ENCODE peak calls at places on chromosome X, in six cellular contexts. S, D, L, X, J and K are unnamed samples.

GRCh38 chrX:129900054-129900453 is 5.9 kb upstream of the UTP14A start:
- DNase-seq in X (no peak), L (no peak), J (no peak), D (no peak), S (no peak), K (no peak)

GRCh38 chrX:150761176-150761818 is 68.1 kb downstream of the MTMR1 start:
- DNase-seq in X (no peak), J (no peak), L (peak), D (no peak), S (no peak), K (no peak)

GRCh38 chrX:20271730-20272129 is 5.0 kb upstream of the RPS6KA3 start:
- DNase-seq in S (no peak), L (no peak), D (no peak), J (no peak), X (no peak), K (no peak)

GRCh38 chrX:155966876-155967275 is 30.6 kb upstream of the IL9R start:
- DNase-seq in S (no peak), D (no peak), X (no peak), J (no peak), L (no peak), K (no peak)

GRCh38 chrX:51891821-51892551 is 1.4 kb upstream of the MAGED1 start:
- DNase-seq in J (peak), S (peak), L (peak), X (no peak), D (peak), K (no peak)

GRCh38 chrX:9759340-9759739 is 6.3 kb downstream of the GPR143 start:
- DNase-seq in L (no peak), X (no peak), S (no peak), J (no peak), D (no peak), K (no peak)

GRCh38 chrX:46244451-46244850 is 300.8 kb downstream of the ZNF674 start:
- DNase-seq in S (no peak), L (no peak), J (no peak), D (no peak), X (no peak), K (no peak)

GRCh38 chrX:16125520-16126149 is 2.3 kb downstream of the GRPR start:
- DNase-seq in S (no peak), D (no peak), J (no peak), X (no peak), L (no peak), K (no peak)

GRCh38 chrX:120512627-120513026 is 43.5 kb upstream of the LAMP2 start:
- DNase-seq in L (no peak), J (no peak), D (no peak), S (no peak), X (no peak), K (no peak)
- H3K27ac ChIP-seq in L (no peak), J (no peak), D (no peak), S (no peak), X (peak), K (no peak)

GRCh38 chrX:110082156-110082555 is 79.2 kb downstream of the TMEM164 start:
- DNase-seq in D (no peak), J (no peak), S (no peak), X (no peak), L (no peak), K (peak)
- H3K27ac ChIP-seq in D (peak), J (no peak), S (peak), X (peak), L (peak), K (peak)

GRCh38 chrX:48920713-48921104 is 1.9 kb upstream of the PIM2 start:
- DNase-seq in J (no peak), L (no peak), D (no peak), X (no peak), S (no peak), K (no peak)
- H3K27ac ChIP-seq in J (no peak), L (no peak), D (no peak), X (no peak), S (no peak), K (no peak)

GRCh38 chrX:124393659-124394058 is 47.3 kb downstream of the SH2D1A start:
- DNase-seq in D (no peak), L (no peak), S (no peak), X (no peak), J (no peak), K (no peak)
- H3K27ac ChIP-seq in D (no peak), L (no peak), S (no peak), X (no peak), J (no peak), K (no peak)

GRCh38 chrX:124393238-124393637 is 46.9 kb downstream of the SH2D1A start:
- DNase-seq in L (no peak), J (no peak), S (no peak), D (no peak), X (no peak), K (no peak)

GRCh38 chrX:124392794-124393193 is 46.4 kb downstream of the SH2D1A start:
- DNase-seq in D (no peak), J (no peak), X (no peak), L (no peak), S (no peak), K (no peak)

GRCh38 chrX:124395145-124395858 is 48.9 kb downstream of the SH2D1A start:
- DNase-seq in D (no peak), X (no peak), S (no peak), L (no peak), J (no peak), K (no peak)
- H3K27ac ChIP-seq in D (no peak), X (no peak), S (no peak), L (no peak), J (no peak), K (no peak)

DNA sequence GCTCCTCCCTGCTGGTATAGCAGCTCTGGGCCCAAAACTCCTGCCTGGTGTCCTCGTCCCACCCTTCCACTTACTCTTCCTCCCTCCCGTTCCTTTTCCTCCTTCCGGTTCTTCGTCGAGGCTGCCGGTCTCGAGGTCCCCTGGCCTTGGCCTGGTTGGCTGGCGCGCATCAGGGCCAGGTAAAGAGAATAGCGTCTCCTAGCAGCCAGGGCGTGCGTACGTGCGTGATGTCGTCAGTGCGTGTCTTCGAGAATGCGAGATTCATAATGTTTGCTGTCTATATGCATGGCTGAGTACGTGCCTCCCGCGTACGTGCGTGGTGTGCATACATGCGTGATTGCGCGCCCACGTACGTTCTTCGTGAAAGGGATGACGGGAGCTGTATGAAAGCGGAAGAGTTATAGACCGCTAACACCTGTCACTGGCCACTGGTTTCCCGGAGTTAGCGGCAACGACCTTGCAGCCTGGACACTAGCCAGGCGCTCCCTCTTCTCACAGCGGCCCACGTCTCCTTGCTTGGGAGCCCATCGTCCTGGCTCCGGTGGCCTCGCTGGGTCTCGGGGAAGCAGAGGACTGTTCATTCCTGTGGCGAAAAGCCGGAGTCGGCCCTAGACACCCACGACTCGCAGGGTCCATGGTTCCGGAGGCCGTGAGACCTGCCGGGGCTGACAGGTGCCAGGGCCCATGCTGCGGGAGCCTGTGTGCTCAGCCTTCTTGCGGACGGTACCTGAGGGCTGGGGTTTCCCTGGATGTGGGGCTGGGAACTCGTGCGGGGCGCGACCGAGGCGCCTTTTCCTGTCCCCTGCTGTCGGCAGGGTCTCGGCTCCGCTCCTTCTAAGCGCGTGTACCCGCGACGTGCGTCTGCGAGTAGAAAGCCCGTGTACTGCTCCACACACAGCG is at the start of gene EOLA1:
- DNase-seq in L (peak), S (peak), X (peak), D (peak), J (peak), K (peak)
- H3K27ac ChIP-seq in L (peak), S (peak), X (peak), D (peak), J (peak), K (peak)

GRCh38 chrX:133544105-133544504 is 128.8 kb upstream of the GPC4 start:
- DNase-seq in X (no peak), D (no peak), J (no peak), L (no peak), S (no peak), K (peak)
- H3K27ac ChIP-seq in X (no peak), D (no peak), J (no peak), L (no peak), S (no peak), K (peak)

GRCh38 chrX:65635824-65636223 is 31.6 kb upstream of the MSN start:
- DNase-seq in S (no peak), L (no peak), X (no peak), J (no peak), D (no peak), K (no peak)
- H3K27ac ChIP-seq in S (peak), L (peak), X (no peak), J (peak), D (peak), K (no peak)

GRCh38 chrX:153074262-153074899 is 2.1 kb downstream of the PNMA6A start:
- DNase-seq in X (peak), J (no peak), S (no peak), L (no peak), D (no peak), K (no peak)
- H3K27ac ChIP-seq in X (no peak), J (no peak), S (no peak), L (no peak), D (no peak), K (no peak)